ENCODE peak calls at places on chromosomes 1 and 21, in seven cellular contexts. M is H54, K is fibroblast of mammary gland, F is anterior cingulate cortex, S is GM04503, E is transverse colon, P is mucosa of descending colon. I is an unnamed sample.
A peak's percentile ranks its signal among the peaks of the same experiment; 100 is the strongest.

GRCh38 chr1:6601865-6602668 is 602 bp downstream of the KLHL21 start:
- DNase-seq in M (no peak), K (peak; percentile 50), F (peak; percentile 63), S (no peak), E (peak; percentile 42), P (no peak), I (peak; percentile 64)

GRCh38 chr21:15856813-15857212 is 127.0 kb downstream of the USP25 start:
- DNase-seq in M (no peak), K (no peak), F (no peak), S (no peak), E (no peak), P (no peak), I (no peak)

GRCh38 chr21:28991861-28992525 is 684 bp downstream of the LTN1 start:
- DNase-seq in M (no peak), K (no peak), F (no peak), S (no peak), E (no peak), P (no peak), I (no peak)

GRCh38 chr1:160866861-160867260 is 4.2 kb upstream of the CD244 start:
- DNase-seq in M (no peak), K (no peak), F (no peak), S (no peak), E (no peak), P (no peak), I (no peak)

GRCh38 chr1:3373700-3374405 is 80.6 kb upstream of the ARHGEF16 start:
- DNase-seq in M (no peak), K (no peak), F (no peak), S (no peak), E (no peak), P (no peak), I (no peak)

GRCh38 chr1:61098333-61098732 is 16.0 kb downstream of the NFIA start:
- DNase-seq in M (no peak), K (no peak), F (no peak), S (no peak), E (no peak), P (no peak), I (no peak)

GRCh38 chr21:46021978-46022544 is 40.5 kb downstream of the COL6A1 start:
- DNase-seq in M (no peak), K (no peak), F (no peak), S (peak; percentile 62), E (peak; percentile 45), P (peak; percentile 29), I (no peak)

GRCh38 chr1:203669739-203670138 is 43.1 kb downstream of the ATP2B4 start:
- DNase-seq in M (peak; percentile 65), K (peak; percentile 89), F (no peak), S (no peak), E (no peak), P (no peak), I (no peak)

GRCh38 chr1:232499151-232499550 is 130.8 kb downstream of the SIPA1L2 start:
- DNase-seq in M (no peak), K (no peak), F (no peak), S (no peak), E (no peak), P (no peak), I (no peak)

GRCh38 chr1:11519629-11520031 is 40.7 kb downstream of the DISP3 start:
- DNase-seq in M (no peak), K (no peak), F (no peak), S (no peak), E (no peak), P (no peak), I (no peak)

GRCh38 chr1:109984190-109984455 is 442 bp upstream of the AHCYL1 start:
- DNase-seq in M (no peak), K (peak; percentile 91), F (no peak), S (no peak), E (no peak), P (no peak), I (no peak)

GRCh38 chr1:81414417-81415087 is 386.2 kb upstream of the ADGRL2 start:
- DNase-seq in M (peak; percentile 52), K (peak; percentile 58), F (peak; percentile 35), S (no peak), E (peak; percentile 85), P (peak; percentile 90), I (peak; percentile 55)

GRCh38 chr1:151942882-151943281 is 33.6 kb upstream of the THEM4 start:
- DNase-seq in M (no peak), K (no peak), F (no peak), S (no peak), E (no peak), P (no peak), I (peak; percentile 43)

GRCh38 chr1:99465176-99465900 is 180.6 kb upstream of the PALMD start:
- DNase-seq in M (no peak), K (peak; percentile 96), F (no peak), S (peak; percentile 77), E (no peak), P (no peak), I (no peak)

GRCh38 chr1:245172026-245172425 is 17.2 kb downstream of the KIF26B start:
- DNase-seq in M (no peak), K (peak; percentile 31), F (no peak), S (no peak), E (no peak), P (no peak), I (no peak)

GRCh38 chr1:175889848-175890247 is 146.5 kb upstream of the TNR start:
- DNase-seq in M (no peak), K (no peak), F (no peak), S (no peak), E (no peak), P (no peak), I (no peak)

GRCh38 chr1:23444104-23444533 is 19.6 kb upstream of the TCEA3 start:
- DNase-seq in M (no peak), K (peak; percentile 98), F (no peak), S (peak; percentile 78), E (peak; percentile 60), P (no peak), I (peak; percentile 88)

GRCh38 chr21:15437873-15438272 is 291.9 kb upstream of the USP25 start:
- DNase-seq in M (no peak), K (peak; percentile 88), F (no peak), S (no peak), E (no peak), P (no peak), I (no peak)

GRCh38 chr1:180849031-180849775 is 63.5 kb upstream of the KIAA1614 start:
- DNase-seq in M (no peak), K (no peak), F (no peak), S (no peak), E (no peak), P (no peak), I (no peak)

GRCh38 chr1:4121834-4122512 is 221.9 kb upstream of the C1orf174 start:
- DNase-seq in M (no peak), K (no peak), F (no peak), S (no peak), E (no peak), P (no peak), I (no peak)

GRCh38 chr1:57209495-57209894 is 214.4 kb downstream of the DAB1 start:
- DNase-seq in M (no peak), K (no peak), F (no peak), S (no peak), E (no peak), P (no peak), I (no peak)

GRCh38 chr1:218900621-218901020 is 273.1 kb upstream of the LYPLAL1 start:
- DNase-seq in M (no peak), K (peak; percentile 4), F (no peak), S (no peak), E (no peak), P (no peak), I (no peak)

GRCh38 chr1:145962157-145963102 is 1.9 kb downstream of the ANKRD34A start:
- DNase-seq in M (peak; percentile 59), K (no peak), F (peak; percentile 79), S (no peak), E (peak; percentile 38), P (peak; percentile 64), I (no peak)

GRCh38 chr1:2528966-2529750 is 905 bp downstream of the HES5 start:
- DNase-seq in M (no peak), K (no peak), F (peak; percentile 33), S (no peak), E (peak; percentile 60), P (peak; percentile 68), I (no peak)

GRCh38 chr1:224380003-224380402 is 23.3 kb downstream of the CNIH4 start:
- DNase-seq in M (no peak), K (no peak), F (no peak), S (no peak), E (no peak), P (no peak), I (no peak)

GRCh38 chr1:214316597-214316996 is 35.6 kb downstream of the SMYD2 start:
- DNase-seq in M (peak; percentile 36), K (peak; percentile 75), F (no peak), S (no peak), E (no peak), P (no peak), I (no peak)

GRCh38 chr1:34013958-34014737 is 150.3 kb downstream of the HMGB4 start:
- DNase-seq in M (peak; percentile 12), K (peak; percentile 33), F (no peak), S (no peak), E (no peak), P (peak; percentile 21), I (peak; percentile 56)

GRCh38 chr1:9886063-9886742 is 23.9 kb downstream of the CTNNBIP1 start:
- DNase-seq in M (no peak), K (no peak), F (no peak), S (no peak), E (no peak), P (no peak), I (no peak)

GRCh38 chr1:33758698-33759097 is 105.2 kb upstream of the HMGB4 start:
- DNase-seq in M (no peak), K (peak; percentile 98), F (no peak), S (no peak), E (no peak), P (no peak), I (no peak)

GRCh38 chr21:34812510-34813265 is 143.9 kb downstream of the CLIC6 start:
- DNase-seq in M (peak; percentile 39), K (peak; percentile 98), F (no peak), S (peak; percentile 85), E (no peak), P (no peak), I (no peak)

GRCh38 chr1:30450818-30451233 is 272.6 kb downstream of the MATN1 start:
- DNase-seq in M (no peak), K (no peak), F (no peak), S (no peak), E (no peak), P (no peak), I (no peak)

GRCh38 chr1:32066489-32066873 is 6.3 kb upstream of the TMEM39B start:
- DNase-seq in M (no peak), K (peak; percentile 82), F (peak; percentile 32), S (peak; percentile 66), E (peak; percentile 52), P (no peak), I (peak; percentile 91)

GRCh38 chr1:116503535-116504307 is 67.1 kb downstream of the CD58 start:
- DNase-seq in M (no peak), K (no peak), F (no peak), S (no peak), E (no peak), P (no peak), I (no peak)

GRCh38 chr1:6271554-6271953 is 10.7 kb upstream of the GPR153 start:
- DNase-seq in M (no peak), K (no peak), F (no peak), S (no peak), E (peak; percentile 58), P (peak; percentile 71), I (no peak)

GRCh38 chr1:245605480-245606156 is 450.8 kb downstream of the KIF26B start:
- DNase-seq in M (no peak), K (peak; percentile 93), F (no peak), S (peak; percentile 64), E (no peak), P (no peak), I (no peak)